ENCODE peak calls at places on chromosomes 13 and 19, in seven cellular contexts. K is GM06990, M is T-cell, E is adrenal gland, I is fibroblast of pulmonary artery, X is HT1080, N is fibroblast of the conjunctiva. J is an unnamed sample.

GRCh38 chr19:19489804-19490204 is 25.5 kb downstream of the TSSK6 start:
- DNase-seq in K (no peak), M (peak; percentile 23), E (no peak), I (no peak), X (no peak), N (no peak), J (no peak)

GRCh38 chr19:47145639-47146486 is 15.2 kb downstream of the SAE1 start:
- DNase-seq in K (no peak), M (no peak), E (no peak), I (no peak), X (no peak), N (no peak), J (no peak)

GRCh38 chr19:38663957-38664502 is 16.6 kb downstream of the ACTN4 start:
- DNase-seq in K (no peak), M (peak; percentile 44), E (no peak), I (no peak), X (no peak), N (no peak), J (peak; percentile 50)

GRCh38 chr19:13401388-13401787 is 104.9 kb downstream of the CACNA1A start:
- DNase-seq in K (no peak), M (no peak), E (no peak), I (peak; percentile 57), X (peak; percentile 82), N (peak; percentile 5), J (no peak)

GRCh38 chr13:47237571-47237970 is 340.7 kb upstream of the HTR2A start:
- DNase-seq in K (no peak), M (no peak), E (no peak), I (no peak), X (no peak), N (no peak), J (no peak)

GRCh38 chr19:18306903-18307681 is 15.8 kb downstream of the LSM4 start:
- DNase-seq in K (no peak), M (no peak), E (no peak), I (no peak), X (no peak), N (peak; percentile 32), J (no peak)

GRCh38 chr19:956747-957451 is 27.2 kb upstream of the WDR18 start:
- DNase-seq in K (no peak), M (no peak), E (no peak), I (no peak), X (no peak), N (no peak), J (no peak)

GRCh38 chr13:28140433-28141125 is 2.2 kb downstream of the PAN3 start:
- DNase-seq in K (no peak), M (no peak), E (no peak), I (peak; percentile 7), X (peak; percentile 4), N (no peak), J (no peak)

GRCh38 chr13:81760316-81760715 is 1419.4 kb upstream of the SPRY2 start:
- DNase-seq in K (no peak), M (no peak), E (no peak), I (no peak), X (peak; percentile 54), N (no peak), J (no peak)

GRCh38 chr19:19146000-19146608 is 7.8 kb upstream of the TMEM161A start:
- DNase-seq in K (peak; percentile 83), M (peak; percentile 80), E (peak; percentile 83), I (peak; percentile 61), X (peak; percentile 57), N (peak; percentile 31), J (peak; percentile 77)

GRCh38 chr19:43634877-43635560 is 4.6 kb downstream of the CADM4 start:
- DNase-seq in K (no peak), M (no peak), E (peak; percentile 47), I (peak; percentile 24), X (no peak), N (no peak), J (no peak)

GRCh38 chr19:38213911-38214625 is 10.0 kb downstream of the DPF1 start:
- DNase-seq in K (peak; percentile 80), M (peak; percentile 64), E (no peak), I (peak; percentile 29), X (peak; percentile 88), N (no peak), J (no peak)

GRCh38 chr13:113907637-113908617 is 44.1 kb upstream of the GAS6 start:
- DNase-seq in K (no peak), M (no peak), E (no peak), I (peak; percentile 44), X (peak; percentile 83), N (no peak), J (no peak)

GRCh38 chr19:21940684-21941083 is 70.1 kb downstream of the ZNF208 start:
- DNase-seq in K (no peak), M (no peak), E (no peak), I (no peak), X (no peak), N (no peak), J (no peak)

GRCh38 chr13:110245421-110245899 is 61.5 kb downstream of the COL4A1 start:
- DNase-seq in K (no peak), M (no peak), E (no peak), I (peak; percentile 69), X (no peak), N (no peak), J (no peak)

GRCh38 chr19:15144046-15144646 is 36.9 kb downstream of the SYDE1 start:
- DNase-seq in K (no peak), M (no peak), E (no peak), I (peak; percentile 49), X (peak; percentile 67), N (no peak), J (no peak)

GRCh38 chr19:8569066-8569761 is 8.0 kb downstream of the MYO1F start:
- DNase-seq in K (peak; percentile 64), M (peak; percentile 80), E (no peak), I (peak; percentile 88), X (peak; percentile 86), N (peak; percentile 64), J (no peak)

GRCh38 chr13:109148243-109148642 is 518.8 kb downstream of the MYO16 start:
- DNase-seq in K (no peak), M (no peak), E (no peak), I (peak; percentile 20), X (no peak), N (no peak), J (no peak)

GRCh38 chr13:80086304-80086721 is 254.6 kb downstream of the SPRY2 start:
- DNase-seq in K (no peak), M (no peak), E (no peak), I (no peak), X (peak; percentile 57), N (no peak), J (no peak)

GRCh38 chr13:32535748-32536147 is 2.8 kb downstream of the N4BP2L2 start:
- DNase-seq in K (no peak), M (no peak), E (no peak), I (no peak), X (no peak), N (no peak), J (no peak)

GRCh38 chr19:48239582-48240141 is 16.1 kb downstream of the CARD8 start:
- DNase-seq in K (no peak), M (no peak), E (no peak), I (no peak), X (peak; percentile 76), N (no peak), J (no peak)

GRCh38 chr19:1316466-1316865 is 30.8 kb downstream of the EFNA2 start:
- DNase-seq in K (peak; percentile 3), M (no peak), E (no peak), I (no peak), X (no peak), N (no peak), J (no peak)

GRCh38 chr19:33799507-33799906 is 2.8 kb downstream of the KCTD15 start:
- DNase-seq in K (no peak), M (no peak), E (no peak), I (no peak), X (no peak), N (no peak), J (no peak)

GRCh38 chr19:56071151-56071550 is 49.9 kb downstream of the ZNF787 start:
- DNase-seq in K (no peak), M (no peak), E (no peak), I (no peak), X (peak; percentile 7), N (no peak), J (no peak)

GRCh38 chr13:35690546-35690945 is 214.1 kb upstream of the MAB21L1 start:
- DNase-seq in K (no peak), M (no peak), E (no peak), I (peak; percentile 26), X (peak; percentile 28), N (no peak), J (no peak)

GRCh38 chr19:29815231-29815630 is 3.4 kb downstream of the CCNE1 start:
- DNase-seq in K (peak; percentile 31), M (no peak), E (no peak), I (no peak), X (no peak), N (no peak), J (no peak)

GRCh38 chr13:37134411-37135041 is 29.1 kb upstream of the CSNK1A1L start:
- DNase-seq in K (no peak), M (no peak), E (no peak), I (peak; percentile 96), X (no peak), N (peak; percentile 31), J (no peak)

GRCh38 chr13:40402931-40403412 is 263.5 kb downstream of the FOXO1 start:
- DNase-seq in K (no peak), M (no peak), E (no peak), I (peak; percentile 90), X (peak; percentile 61), N (peak; percentile 54), J (no peak)

GRCh38 chr19:49432141-49433073 is 7.2 kb downstream of the GFY start:
- DNase-seq in K (no peak), M (no peak), E (no peak), I (no peak), X (no peak), N (no peak), J (no peak)

GRCh38 chr13:27131202-27131623 is 40.4 kb downstream of the USP12 start:
- DNase-seq in K (peak; percentile 90), M (peak; percentile 56), E (no peak), I (no peak), X (peak; percentile 79), N (no peak), J (no peak)

GRCh38 chr13:98264877-98265276 is 87.8 kb upstream of the RNF113B start:
- DNase-seq in K (no peak), M (no peak), E (no peak), I (no peak), X (no peak), N (no peak), J (no peak)

GRCh38 chr13:86002921-86003488 is 203.8 kb upstream of the SLITRK6 start:
- DNase-seq in K (no peak), M (no peak), E (no peak), I (no peak), X (no peak), N (no peak), J (no peak)

J was measured in body of pancreas.